ENCODE peak calls at places on chromosomes 5 and 9, in ten cellular contexts. S, H, I, C, L, B, N, J, A and Z are unnamed samples.

GRCh38 chr5:146816775-146817387 is 61.7 kb downstream of the PPP2R2B start:
- DNase-seq in S (no peak), H (no peak), I (no peak), C (no peak), L (no peak), B (no peak), N (no peak), J (no peak), A (no peak), Z (no peak)

GRCh38 chr5:139877129-139877597 is 81.6 kb downstream of the PSD2 start:
- DNase-seq in S (no peak), H (peak), I (no peak), C (no peak), L (no peak), B (no peak), N (peak), J (no peak), A (no peak), Z (no peak)

GRCh38 chr5:131536211-131536826 is 98.7 kb downstream of the RAPGEF6 start:
- DNase-seq in S (no peak), H (no peak), I (peak), C (no peak), L (no peak), B (no peak), N (no peak), J (no peak), A (peak), Z (no peak)

GRCh38 chr5:14872070-14872989 is 752 bp upstream of the ANKH start:
- DNase-seq in S (peak), H (peak), I (peak), C (peak), L (peak), B (peak), N (peak), J (peak), A (peak), Z (peak)

GRCh38 chr5:153565822-153566221 is 75.4 kb downstream of the GRIA1 start:
- DNase-seq in S (no peak), H (no peak), I (no peak), C (no peak), L (no peak), B (no peak), N (no peak), J (no peak), A (peak), Z (no peak)

GRCh38 chr9:36140086-36141084 is 3.9 kb downstream of the GLIPR2 start:
- DNase-seq in S (no peak), H (no peak), I (no peak), C (peak), L (no peak), B (no peak), N (no peak), J (no peak), A (no peak), Z (no peak)

GRCh38 chr9:77092536-77092935 is 73.1 kb downstream of the FOXB2 start:
- DNase-seq in S (no peak), H (no peak), I (no peak), C (no peak), L (no peak), B (no peak), N (no peak), J (no peak), A (peak), Z (no peak)

GRCh38 chr5:126864042-126864688 is 87.2 kb downstream of the LMNB1 start:
- DNase-seq in S (no peak), H (no peak), I (no peak), C (no peak), L (no peak), B (no peak), N (no peak), J (no peak), A (no peak), Z (no peak)

GRCh38 chr9:87570000-87570834 is 72.5 kb downstream of the DAPK1 start:
- DNase-seq in S (no peak), H (no peak), I (peak), C (no peak), L (no peak), B (no peak), N (no peak), J (peak), A (peak), Z (no peak)

GRCh38 chr9:133493428-133493827 is 14.5 kb upstream of the SLC2A6 start:
- DNase-seq in S (peak), H (no peak), I (no peak), C (peak), L (no peak), B (no peak), N (no peak), J (no peak), A (no peak), Z (no peak)

GRCh38 chr9:106846847-106847246 is 16.1 kb upstream of the ZNF462 start:
- DNase-seq in S (no peak), H (no peak), I (no peak), C (no peak), L (no peak), B (no peak), N (no peak), J (no peak), A (no peak), Z (no peak)

GRCh38 chr9:93565089-93565488 is 11.3 kb upstream of the PHF2 start:
- DNase-seq in S (no peak), H (no peak), I (no peak), C (no peak), L (no peak), B (no peak), N (no peak), J (no peak), A (no peak), Z (no peak)

GRCh38 chr9:3040761-3041160 is 196.9 kb upstream of the PUM3 start:
- DNase-seq in S (no peak), H (no peak), I (no peak), C (no peak), L (no peak), B (no peak), N (no peak), J (no peak), A (peak), Z (no peak)

GRCh38 chr5:65791721-65792698 is 70.0 kb downstream of the NLN start:
- DNase-seq in S (no peak), H (no peak), I (no peak), C (no peak), L (no peak), B (no peak), N (no peak), J (no peak), A (no peak), Z (no peak)

GRCh38 chr9:130172161-130172857 is at the start of gene NCS1:
- DNase-seq in S (peak), H (peak), I (peak), C (peak), L (no peak), B (peak), N (peak), J (peak), A (peak), Z (peak)

GRCh38 chr5:98927242-98927987 is 1.4 kb downstream of the CHD1 start:
- DNase-seq in S (no peak), H (peak), I (peak), C (no peak), L (no peak), B (no peak), N (peak), J (peak), A (peak), Z (peak)

GRCh38 chr5:126854526-126855110 is 77.7 kb downstream of the LMNB1 start:
- DNase-seq in S (no peak), H (no peak), I (no peak), C (no peak), L (no peak), B (no peak), N (no peak), J (no peak), A (no peak), Z (no peak)

GRCh38 chr9:108622467-108622866 is 233.3 kb downstream of the ACTL7B start:
- DNase-seq in S (no peak), H (no peak), I (no peak), C (no peak), L (no peak), B (no peak), N (no peak), J (no peak), A (peak), Z (no peak)

GRCh38 chr9:13213998-13214397 is 65.5 kb downstream of the MPDZ start:
- DNase-seq in S (no peak), H (no peak), I (no peak), C (no peak), L (no peak), B (no peak), N (no peak), J (no peak), A (no peak), Z (no peak)

GRCh38 chr5:4762316-4762715 is 377.8 kb upstream of the ADAMTS16 start:
- DNase-seq in S (no peak), H (no peak), I (no peak), C (no peak), L (no peak), B (no peak), N (no peak), J (no peak), A (no peak), Z (no peak)